ENCODE peak calls at places on chromosome 9, in eight cellular contexts. X is uterus, Q is HCT116, D is prostate gland, A is A549, W is stomach, H is transverse colon, J is ovary. C is an unnamed sample.

GRCh38 chr9:114000063-114000454 is 78.0 kb downstream of the AMBP start:
- DNase-seq in X (no peak), Q (no peak), D (no peak), A (no peak), W (peak; percentile 9), H (no peak), J (no peak), C (no peak)

GRCh38 chr9:83065233-83065632 is 2.3 kb upstream of the RASEF start:
- DNase-seq in X (no peak), Q (no peak), D (no peak), A (no peak), W (no peak), H (no peak), J (no peak), C (no peak)

GRCh38 chr9:80789831-80790230 is 899.5 kb downstream of the TLE1 start:
- DNase-seq in X (no peak), Q (no peak), D (no peak), A (no peak), W (no peak), H (no peak), J (no peak), C (no peak)

GRCh38 chr9:20478780-20479179 is 143.5 kb downstream of the MLLT3 start:
- DNase-seq in X (no peak), Q (no peak), D (no peak), A (no peak), W (no peak), H (no peak), J (no peak), C (peak; percentile 4)

GRCh38 chr9:96461336-96461735 is 11.4 kb downstream of the HABP4 start:
- DNase-seq in X (no peak), Q (no peak), D (no peak), A (no peak), W (no peak), H (no peak), J (no peak), C (no peak)

GRCh38 chr9:116137581-116137980 is 16.0 kb upstream of the PAPPA start:
- DNase-seq in X (no peak), Q (no peak), D (no peak), A (no peak), W (no peak), H (no peak), J (no peak), C (no peak)

GRCh38 chr9:3949744-3950143 is 350.1 kb downstream of the GLIS3 start:
- DNase-seq in X (no peak), Q (no peak), D (no peak), A (no peak), W (no peak), H (no peak), J (no peak), C (no peak)

GRCh38 chr9:96663506-96664120 is 8.5 kb upstream of the PRXL2C start:
- DNase-seq in X (no peak), Q (no peak), D (no peak), A (no peak), W (no peak), H (no peak), J (no peak), C (no peak)

GRCh38 chr9:104982543-104982942 is 54.6 kb upstream of the ABCA1 start:
- DNase-seq in X (no peak), Q (no peak), D (no peak), A (no peak), W (peak; percentile 63), H (no peak), J (no peak), C (peak; percentile 94)

GRCh38 chr9:88011005-88011766 is 36.9 kb upstream of the CDK20 start:
- DNase-seq in X (no peak), Q (no peak), D (no peak), A (peak; percentile 19), W (no peak), H (no peak), J (no peak), C (no peak)

GRCh38 chr9:3271581-3271980 is 254.2 kb downstream of the RFX3 start:
- DNase-seq in X (no peak), Q (no peak), D (no peak), A (no peak), W (no peak), H (no peak), J (no peak), C (no peak)

GRCh38 chr9:126531591-126531990 is 82.1 kb upstream of the LMX1B start:
- DNase-seq in X (no peak), Q (no peak), D (no peak), A (no peak), W (no peak), H (no peak), J (no peak), C (no peak)

GRCh38 chr9:130871395-130872057 is 25.1 kb downstream of the QRFP start:
- DNase-seq in X (no peak), Q (no peak), D (no peak), A (no peak), W (no peak), H (no peak), J (no peak), C (no peak)

GRCh38 chr9:116008278-116008677 is 145.3 kb upstream of the PAPPA start:
- DNase-seq in X (no peak), Q (peak; percentile 70), D (no peak), A (peak; percentile 61), W (no peak), H (no peak), J (no peak), C (no peak)

GRCh38 chr9:126864771-126865170 is 4.3 kb downstream of the ZBTB34 start:
- DNase-seq in X (no peak), Q (no peak), D (no peak), A (no peak), W (no peak), H (no peak), J (no peak), C (no peak)

GRCh38 chr9:22446950-22447606 is 454 bp downstream of the DMRTA1 start:
- DNase-seq in X (peak; percentile 40), Q (no peak), D (peak; percentile 62), A (peak; percentile 83), W (peak; percentile 69), H (peak; percentile 65), J (no peak), C (peak; percentile 26)
- TF ChIP-seq POLR2A in X (no peak), Q (no peak), D (peak; percentile 47), A (peak; percentile 49), W (no peak), H (peak; percentile 18), J (no peak), C (no peak)

GRCh38 chr9:129282308-129283211 is 104.5 kb upstream of the IER5L start:
- DNase-seq in X (no peak), Q (no peak), D (no peak), A (no peak), W (no peak), H (peak; percentile 5), J (no peak), C (no peak)

GRCh38 chr9:129283705-129284606 is 105.9 kb upstream of the IER5L start:
- DNase-seq in X (no peak), Q (no peak), D (no peak), A (no peak), W (no peak), H (no peak), J (peak; percentile 21), C (no peak)

GRCh38 chr9:129283290-129283691 is 105.2 kb upstream of the IER5L start:
- DNase-seq in X (no peak), Q (no peak), D (no peak), A (no peak), W (no peak), H (no peak), J (no peak), C (no peak)

GRCh38 chr9:129280236-129281231 is 102.5 kb upstream of the IER5L start:
- DNase-seq in X (no peak), Q (no peak), D (no peak), A (no peak), W (no peak), H (peak; percentile 4), J (no peak), C (no peak)

GRCh38 chr9:129281506-129282145 is 103.6 kb upstream of the IER5L start:
- DNase-seq in X (no peak), Q (no peak), D (no peak), A (no peak), W (no peak), H (peak; percentile 4), J (no peak), C (no peak)
- TF ChIP-seq POLR2A in X (no peak), Q (no peak), D (no peak), A (no peak), W (no peak), H (no peak), J (no peak), C (no peak)

GRCh38 chr9:137575725-137576411 is 2.9 kb downstream of the DPH7 start:
- DNase-seq in X (no peak), Q (no peak), D (no peak), A (no peak), W (no peak), H (no peak), J (no peak), C (peak; percentile 57)

GRCh38 chr9:137580209-137580957 is 1.7 kb upstream of the DPH7 start:
- DNase-seq in X (no peak), Q (no peak), D (no peak), A (no peak), W (no peak), H (no peak), J (no peak), C (no peak)

GRCh38 chr9:137580958-137581331 is 2.2 kb upstream of the DPH7 start:
- DNase-seq in X (no peak), Q (no peak), D (no peak), A (no peak), W (no peak), H (no peak), J (no peak), C (no peak)

GRCh38 chr9:137579259-137579604 is 507 bp upstream of the DPH7 start:
- DNase-seq in X (no peak), Q (no peak), D (no peak), A (no peak), W (no peak), H (no peak), J (peak; percentile 52), C (no peak)

GRCh38 chr9:137578518-137579258 is at the start of gene DPH7:
- DNase-seq in X (peak; percentile 94), Q (peak; percentile 75), D (peak; percentile 93), A (peak; percentile 93), W (peak; percentile 97), H (peak; percentile 97), J (peak; percentile 96), C (peak; percentile 96)
- TF ChIP-seq POLR2A in X (no peak), Q (peak; percentile 62), D (peak; percentile 33), A (peak; percentile 78), W (no peak), H (peak; percentile 71), J (peak; percentile 59), C (peak; percentile 82)

GRCh38 chr9:134204991-134205578 is 40.7 kb upstream of the RNU6ATAC start:
- DNase-seq in X (peak; percentile 19), Q (no peak), D (no peak), A (no peak), W (no peak), H (no peak), J (no peak), C (no peak)

GRCh38 chr9:134205636-134206316 is 41.4 kb upstream of the RNU6ATAC start:
- DNase-seq in X (peak; percentile 89), Q (no peak), D (no peak), A (no peak), W (no peak), H (peak; percentile 55), J (no peak), C (no peak)

GRCh38 chr9:134208981-134209725 is 44.8 kb upstream of the RNU6ATAC start:
- DNase-seq in X (peak; percentile 9), Q (no peak), D (no peak), A (no peak), W (no peak), H (no peak), J (no peak), C (no peak)

GRCh38 chr9:134208310-134208841 is 44.0 kb upstream of the RNU6ATAC start:
- DNase-seq in X (peak; percentile 29), Q (no peak), D (no peak), A (no peak), W (no peak), H (no peak), J (peak; percentile 52), C (no peak)

GRCh38 chr9:134206317-134207300 is 42.2 kb upstream of the RNU6ATAC start:
- DNase-seq in X (peak; percentile 16), Q (no peak), D (no peak), A (no peak), W (no peak), H (no peak), J (no peak), C (no peak)
- TF ChIP-seq POLR2A in X (no peak), Q (no peak), D (no peak), A (no peak), W (no peak), H (no peak), J (no peak), C (no peak)